ENCODE peak calls at places on chromosome 18, in seven cellular contexts. One of them, this sample, is unnamed.

GRCh38 chr18:32425466-32425865 is 45.2 kb downstream of the GAREM1 start:
- DNase-seq in left colon: no peak
- DNase-seq in B cell: no peak
- DNase-seq in GM04504: no peak
- DNase-seq in stimulated activated CD4-positive, alpha-beta T cell treated with anti-CD3 and anti-CD28 coated beads, TNF-alpha, amount 100 ng/mL, for 1 hour: no peak
- DNase-seq in cardiac septum: no peak
- DNase-seq in activated naive CD4-positive, alpha-beta T cell treated with anti-CD3 and anti-CD28 coated beads, Interleukin-2, amount 10 ng/mL, durations not matched to agents 7 days and 5 days: no peak
- DNase-seq in this sample: no peak

GRCh38 chr18:48215876-48216638 is 193.1 kb downstream of the ZBTB7C start:
- DNase-seq in activated naive CD4-positive, alpha-beta T cell treated with anti-CD3 and anti-CD28 coated beads, Interleukin-2, amount 10 ng/mL, durations not matched to agents 7 days and 5 days: no peak
- DNase-seq in left colon: no peak
- DNase-seq in GM04504: no peak
- DNase-seq in stimulated activated CD4-positive, alpha-beta T cell treated with anti-CD3 and anti-CD28 coated beads, TNF-alpha, amount 100 ng/mL, for 1 hour: no peak
- DNase-seq in cardiac septum: no peak
- DNase-seq in B cell: peak
- DNase-seq in this sample: no peak

GRCh38 chr18:57440331-57441101 is 5.3 kb downstream of the ONECUT2 start:
- DNase-seq in activated naive CD4-positive, alpha-beta T cell treated with anti-CD3 and anti-CD28 coated beads, Interleukin-2, amount 10 ng/mL, durations not matched to agents 7 days and 5 days: no peak
- DNase-seq in stimulated activated CD4-positive, alpha-beta T cell treated with anti-CD3 and anti-CD28 coated beads, TNF-alpha, amount 100 ng/mL, for 1 hour: no peak
- DNase-seq in cardiac septum: no peak
- DNase-seq in GM04504: no peak
- DNase-seq in B cell: no peak
- DNase-seq in left colon: no peak
- DNase-seq in this sample: no peak

GRCh38 chr18:75314117-75314516 is 103.5 kb downstream of the TSHZ1 start:
- DNase-seq in activated naive CD4-positive, alpha-beta T cell treated with anti-CD3 and anti-CD28 coated beads, Interleukin-2, amount 10 ng/mL, durations not matched to agents 7 days and 5 days: no peak
- DNase-seq in cardiac septum: no peak
- DNase-seq in GM04504: no peak
- DNase-seq in stimulated activated CD4-positive, alpha-beta T cell treated with anti-CD3 and anti-CD28 coated beads, TNF-alpha, amount 100 ng/mL, for 1 hour: no peak
- DNase-seq in left colon: no peak
- DNase-seq in B cell: no peak
- DNase-seq in this sample: no peak

GRCh38 chr18:42798606-42799005 is 316.9 kb downstream of the RIT2 start:
- DNase-seq in left colon: no peak
- DNase-seq in stimulated activated CD4-positive, alpha-beta T cell treated with anti-CD3 and anti-CD28 coated beads, TNF-alpha, amount 100 ng/mL, for 1 hour: no peak
- DNase-seq in B cell: no peak
- DNase-seq in GM04504: no peak
- DNase-seq in activated naive CD4-positive, alpha-beta T cell treated with anti-CD3 and anti-CD28 coated beads, Interleukin-2, amount 10 ng/mL, durations not matched to agents 7 days and 5 days: no peak
- DNase-seq in cardiac septum: no peak
- DNase-seq in this sample: no peak

GRCh38 chr18:46167971-46168370 is 63.8 kb downstream of the HAUS1 start:
- DNase-seq in cardiac septum: no peak
- DNase-seq in stimulated activated CD4-positive, alpha-beta T cell treated with anti-CD3 and anti-CD28 coated beads, TNF-alpha, amount 100 ng/mL, for 1 hour: no peak
- DNase-seq in activated naive CD4-positive, alpha-beta T cell treated with anti-CD3 and anti-CD28 coated beads, Interleukin-2, amount 10 ng/mL, durations not matched to agents 7 days and 5 days: peak
- DNase-seq in B cell: peak
- DNase-seq in GM04504: no peak
- DNase-seq in left colon: peak
- DNase-seq in this sample: peak

GRCh38 chr18:48042431-48042830 is 112.0 kb upstream of the SMAD2 start:
- DNase-seq in GM04504: no peak
- DNase-seq in activated naive CD4-positive, alpha-beta T cell treated with anti-CD3 and anti-CD28 coated beads, Interleukin-2, amount 10 ng/mL, durations not matched to agents 7 days and 5 days: no peak
- DNase-seq in cardiac septum: no peak
- DNase-seq in B cell: no peak
- DNase-seq in left colon: no peak
- DNase-seq in stimulated activated CD4-positive, alpha-beta T cell treated with anti-CD3 and anti-CD28 coated beads, TNF-alpha, amount 100 ng/mL, for 1 hour: no peak
- DNase-seq in this sample: no peak

GRCh38 chr18:53757346-53757745 is 467.1 kb downstream of the MBD2 start:
- DNase-seq in GM04504: no peak
- DNase-seq in B cell: no peak
- DNase-seq in activated naive CD4-positive, alpha-beta T cell treated with anti-CD3 and anti-CD28 coated beads, Interleukin-2, amount 10 ng/mL, durations not matched to agents 7 days and 5 days: no peak
- DNase-seq in stimulated activated CD4-positive, alpha-beta T cell treated with anti-CD3 and anti-CD28 coated beads, TNF-alpha, amount 100 ng/mL, for 1 hour: no peak
- DNase-seq in left colon: no peak
- DNase-seq in cardiac septum: no peak
- DNase-seq in this sample: no peak

GRCh38 chr18:21689736-21690135 is 14.8 kb downstream of the ABHD3 start:
- DNase-seq in cardiac septum: no peak
- DNase-seq in activated naive CD4-positive, alpha-beta T cell treated with anti-CD3 and anti-CD28 coated beads, Interleukin-2, amount 10 ng/mL, durations not matched to agents 7 days and 5 days: no peak
- DNase-seq in left colon: no peak
- DNase-seq in stimulated activated CD4-positive, alpha-beta T cell treated with anti-CD3 and anti-CD28 coated beads, TNF-alpha, amount 100 ng/mL, for 1 hour: no peak
- DNase-seq in B cell: no peak
- DNase-seq in GM04504: no peak
- DNase-seq in this sample: no peak

GRCh38 chr18:78912336-78912735 is 67.3 kb upstream of the SALL3 start:
- DNase-seq in stimulated activated CD4-positive, alpha-beta T cell treated with anti-CD3 and anti-CD28 coated beads, TNF-alpha, amount 100 ng/mL, for 1 hour: no peak
- DNase-seq in cardiac septum: no peak
- DNase-seq in GM04504: no peak
- DNase-seq in activated naive CD4-positive, alpha-beta T cell treated with anti-CD3 and anti-CD28 coated beads, Interleukin-2, amount 10 ng/mL, durations not matched to agents 7 days and 5 days: no peak
- DNase-seq in left colon: no peak
- DNase-seq in B cell: no peak
- DNase-seq in this sample: no peak

GRCh38 chr18:48915621-48916425 is 34.9 kb downstream of the SMAD7 start:
- DNase-seq in B cell: no peak
- DNase-seq in GM04504: no peak
- DNase-seq in left colon: no peak
- DNase-seq in cardiac septum: no peak
- DNase-seq in activated naive CD4-positive, alpha-beta T cell treated with anti-CD3 and anti-CD28 coated beads, Interleukin-2, amount 10 ng/mL, durations not matched to agents 7 days and 5 days: no peak
- DNase-seq in stimulated activated CD4-positive, alpha-beta T cell treated with anti-CD3 and anti-CD28 coated beads, TNF-alpha, amount 100 ng/mL, for 1 hour: no peak
- DNase-seq in this sample: no peak

GRCh38 chr18:32930695-32931301 is 158.0 kb upstream of the KLHL14 start:
- DNase-seq in left colon: no peak
- DNase-seq in B cell: no peak
- DNase-seq in activated naive CD4-positive, alpha-beta T cell treated with anti-CD3 and anti-CD28 coated beads, Interleukin-2, amount 10 ng/mL, durations not matched to agents 7 days and 5 days: no peak
- DNase-seq in cardiac septum: no peak
- DNase-seq in stimulated activated CD4-positive, alpha-beta T cell treated with anti-CD3 and anti-CD28 coated beads, TNF-alpha, amount 100 ng/mL, for 1 hour: no peak
- DNase-seq in GM04504: no peak
- DNase-seq in this sample: no peak

GRCh38 chr18:24656571-24656971 is 196.1 kb downstream of the HRH4 start:
- DNase-seq in GM04504: peak
- DNase-seq in stimulated activated CD4-positive, alpha-beta T cell treated with anti-CD3 and anti-CD28 coated beads, TNF-alpha, amount 100 ng/mL, for 1 hour: no peak
- DNase-seq in left colon: no peak
- DNase-seq in cardiac septum: no peak
- DNase-seq in activated naive CD4-positive, alpha-beta T cell treated with anti-CD3 and anti-CD28 coated beads, Interleukin-2, amount 10 ng/mL, durations not matched to agents 7 days and 5 days: no peak
- DNase-seq in B cell: no peak
- DNase-seq in this sample: no peak

GRCh38 chr18:55405655-55406373 is 182.2 kb downstream of the TCF4 start:
- DNase-seq in B cell: no peak
- DNase-seq in left colon: peak
- DNase-seq in activated naive CD4-positive, alpha-beta T cell treated with anti-CD3 and anti-CD28 coated beads, Interleukin-2, amount 10 ng/mL, durations not matched to agents 7 days and 5 days: no peak
- DNase-seq in stimulated activated CD4-positive, alpha-beta T cell treated with anti-CD3 and anti-CD28 coated beads, TNF-alpha, amount 100 ng/mL, for 1 hour: no peak
- DNase-seq in cardiac septum: peak
- DNase-seq in GM04504: no peak
- DNase-seq in this sample: no peak

GRCh38 chr18:37378616-37379015 is 187.0 kb downstream of the CELF4 start:
- DNase-seq in GM04504: no peak
- DNase-seq in left colon: no peak
- DNase-seq in stimulated activated CD4-positive, alpha-beta T cell treated with anti-CD3 and anti-CD28 coated beads, TNF-alpha, amount 100 ng/mL, for 1 hour: no peak
- DNase-seq in activated naive CD4-positive, alpha-beta T cell treated with anti-CD3 and anti-CD28 coated beads, Interleukin-2, amount 10 ng/mL, durations not matched to agents 7 days and 5 days: no peak
- DNase-seq in cardiac septum: no peak
- DNase-seq in B cell: no peak
- DNase-seq in this sample: no peak

GRCh38 chr18:8835556-8835955 is 130.2 kb downstream of the MTCL1 start:
- DNase-seq in B cell: no peak
- DNase-seq in cardiac septum: no peak
- DNase-seq in GM04504: peak
- DNase-seq in left colon: no peak
- DNase-seq in stimulated activated CD4-positive, alpha-beta T cell treated with anti-CD3 and anti-CD28 coated beads, TNF-alpha, amount 100 ng/mL, for 1 hour: no peak
- DNase-seq in activated naive CD4-positive, alpha-beta T cell treated with anti-CD3 and anti-CD28 coated beads, Interleukin-2, amount 10 ng/mL, durations not matched to agents 7 days and 5 days: no peak
- DNase-seq in this sample: no peak

GRCh38 chr18:34222396-34223163 is 2.1 kb downstream of the NOL4 start:
- DNase-seq in activated naive CD4-positive, alpha-beta T cell treated with anti-CD3 and anti-CD28 coated beads, Interleukin-2, amount 10 ng/mL, durations not matched to agents 7 days and 5 days: no peak
- DNase-seq in B cell: no peak
- DNase-seq in stimulated activated CD4-positive, alpha-beta T cell treated with anti-CD3 and anti-CD28 coated beads, TNF-alpha, amount 100 ng/mL, for 1 hour: no peak
- DNase-seq in left colon: no peak
- DNase-seq in GM04504: no peak
- DNase-seq in cardiac septum: no peak
- DNase-seq in this sample: no peak

GRCh38 chr18:57009836-57010235 is 137.1 kb upstream of the BOD1L2 start:
- DNase-seq in left colon: no peak
- DNase-seq in stimulated activated CD4-positive, alpha-beta T cell treated with anti-CD3 and anti-CD28 coated beads, TNF-alpha, amount 100 ng/mL, for 1 hour: no peak
- DNase-seq in cardiac septum: no peak
- DNase-seq in activated naive CD4-positive, alpha-beta T cell treated with anti-CD3 and anti-CD28 coated beads, Interleukin-2, amount 10 ng/mL, durations not matched to agents 7 days and 5 days: no peak
- DNase-seq in GM04504: no peak
- DNase-seq in B cell: no peak
- DNase-seq in this sample: no peak

GRCh38 chr18:80140455-80140985 is 31.5 kb downstream of the ADNP2 start:
- DNase-seq in stimulated activated CD4-positive, alpha-beta T cell treated with anti-CD3 and anti-CD28 coated beads, TNF-alpha, amount 100 ng/mL, for 1 hour: no peak
- DNase-seq in GM04504: no peak
- DNase-seq in B cell: no peak
- DNase-seq in left colon: no peak
- DNase-seq in activated naive CD4-positive, alpha-beta T cell treated with anti-CD3 and anti-CD28 coated beads, Interleukin-2, amount 10 ng/mL, durations not matched to agents 7 days and 5 days: no peak
- DNase-seq in cardiac septum: no peak
- DNase-seq in this sample: no peak

GRCh38 chr18:3652380-3653262 is 202.6 kb downstream of the TGIF1 start:
- DNase-seq in B cell: no peak
- DNase-seq in GM04504: peak
- DNase-seq in stimulated activated CD4-positive, alpha-beta T cell treated with anti-CD3 and anti-CD28 coated beads, TNF-alpha, amount 100 ng/mL, for 1 hour: peak
- DNase-seq in activated naive CD4-positive, alpha-beta T cell treated with anti-CD3 and anti-CD28 coated beads, Interleukin-2, amount 10 ng/mL, durations not matched to agents 7 days and 5 days: no peak
- DNase-seq in left colon: peak
- DNase-seq in cardiac septum: peak
- DNase-seq in this sample: peak

This sample was measured in SIG-M5.